ENCODE peak calls at places on chromosomes 12 and 14, in six cellular contexts. K, P, Z, Y, H and T are unnamed samples.

GRCh38 chr12:67937822-67938221 is 51.4 kb upstream of the IFNG-AS1 start:
- DNase-seq in K (no peak), P (no peak), Z (no peak), Y (no peak), H (no peak), T (no peak)

GRCh38 chr12:117114784-117115183 is 15.6 kb upstream of the TESC start:
- DNase-seq in K (no peak), P (no peak), Z (no peak), Y (no peak), H (no peak), T (no peak)

GRCh38 chr12:114673169-114673833 is 10.7 kb downstream of the TBX3 start:
- DNase-seq in K (peak), P (no peak), Z (no peak), Y (no peak), H (no peak), T (no peak)

GRCh38 chr12:116879509-116880212 is 1.6 kb downstream of the HRK start:
- DNase-seq in K (no peak), P (no peak), Z (no peak), Y (no peak), H (no peak), T (no peak)

GRCh38 chr12:127607146-127607725 is 659.7 kb upstream of the TMEM132C start:
- DNase-seq in K (no peak), P (no peak), Z (no peak), Y (no peak), H (no peak), T (no peak)

GRCh38 chr12:11693626-11694025 is 44.2 kb downstream of the ETV6 start:
- DNase-seq in K (no peak), P (no peak), Z (no peak), Y (no peak), H (no peak), T (no peak)

GRCh38 chr14:104204660-104205149 is 66.3 kb downstream of the KIF26A start:
- DNase-seq in K (no peak), P (no peak), Z (no peak), Y (no peak), H (no peak), T (no peak)

GRCh38 chr12:107903377-107904061 is 129.0 kb downstream of the ASCL4 start:
- DNase-seq in K (peak), P (peak), Z (peak), Y (no peak), H (no peak), T (peak)

GRCh38 chr14:36661506-36662257 is at the start of gene PAX9:
- DNase-seq in K (peak), P (no peak), Z (peak), Y (peak), H (peak), T (no peak)

GRCh38 chr12:56725723-56726102 is 614 bp upstream of the NACA start:
- DNase-seq in K (no peak), P (no peak), Z (no peak), Y (no peak), H (no peak), T (no peak)

GRCh38 chr12:5510251-5510805 is 78.4 kb downstream of the NTF3 start:
- DNase-seq in K (peak), P (no peak), Z (no peak), Y (no peak), H (no peak), T (no peak)

GRCh38 chr12:56158926-56159461 is 835 bp downstream of the MYL6 start:
- DNase-seq in K (peak), P (peak), Z (peak), Y (no peak), H (peak), T (no peak)

GRCh38 chr12:124620606-124621295 is 53.3 kb upstream of the NCOR2 start:
- DNase-seq in K (no peak), P (no peak), Z (no peak), Y (no peak), H (no peak), T (no peak)

GRCh38 chr12:43378448-43378847 is 173.6 kb downstream of the ADAMTS20 start:
- DNase-seq in K (no peak), P (no peak), Z (no peak), Y (no peak), H (no peak), T (no peak)

GRCh38 chr12:25052191-25053020 is 103.5 kb upstream of the BCAT1 start:
- DNase-seq in K (no peak), P (no peak), Z (no peak), Y (no peak), H (peak), T (no peak)

GRCh38 chr12:18719922-18720321 is 17.9 kb downstream of the PLCZ1 start:
- DNase-seq in K (no peak), P (no peak), Z (no peak), Y (no peak), H (no peak), T (no peak)

GRCh38 chr14:67704018-67704417 is 2.3 kb downstream of the RDH12 start:
- DNase-seq in K (no peak), P (no peak), Z (no peak), Y (no peak), H (no peak), T (no peak)

GRCh38 chr12:132349501-132350131 is 20.2 kb upstream of the GALNT9 start:
- DNase-seq in K (no peak), P (no peak), Z (no peak), Y (no peak), H (no peak), T (no peak)

GRCh38 chr14:33711761-33712160 is 239.1 kb downstream of the EGLN3 start:
- DNase-seq in K (no peak), P (no peak), Z (no peak), Y (no peak), H (no peak), T (no peak)

GRCh38 chr12:98275131-98275475 is 240.3 kb upstream of the TMPO start:
- DNase-seq in K (no peak), P (no peak), Z (no peak), Y (no peak), H (no peak), T (no peak)

GRCh38 chr12:55818886-55819285 is 1.0 kb downstream of the ORMDL2 start:
- DNase-seq in K (no peak), P (no peak), Z (no peak), Y (no peak), H (no peak), T (no peak)

GRCh38 chr14:81211844-81212243 is 8.9 kb downstream of the GTF2A1 start:
- DNase-seq in K (no peak), P (no peak), Z (no peak), Y (no peak), H (peak), T (no peak)

GRCh38 chr12:54038760-54039414 is 6.0 kb downstream of the HOXC5 start:
- DNase-seq in K (no peak), P (no peak), Z (no peak), Y (no peak), H (no peak), T (no peak)

GRCh38 chr12:12025799-12026386 is 44.8 kb upstream of the BCL2L14 start:
- DNase-seq in K (no peak), P (no peak), Z (no peak), Y (no peak), H (no peak), T (no peak)

GRCh38 chr14:79254069-79254775 is 957.1 kb downstream of the DIO2 start:
- DNase-seq in K (no peak), P (no peak), Z (no peak), Y (no peak), H (no peak), T (no peak)

GRCh38 chr12:24709201-24709600 is 239.7 kb downstream of the BCAT1 start:
- DNase-seq in K (no peak), P (no peak), Z (no peak), Y (no peak), H (no peak), T (no peak)

GRCh38 chr12:101172316-101172715 is 37.7 kb downstream of the SLC5A8 start:
- DNase-seq in K (no peak), P (no peak), Z (no peak), Y (no peak), H (peak), T (no peak)

GRCh38 chr12:79455314-79455713 is 235.4 kb downstream of the PAWR start:
- DNase-seq in K (no peak), P (no peak), Z (peak), Y (no peak), H (no peak), T (no peak)

GRCh38 chr12:121673013-121673441 is 3.6 kb upstream of the MORN3 start:
- DNase-seq in K (peak), P (no peak), Z (peak), Y (no peak), H (no peak), T (no peak)

GRCh38 chr14:42671636-42672035 is 1065.0 kb downstream of the LRFN5 start:
- DNase-seq in K (no peak), P (no peak), Z (no peak), Y (no peak), H (no peak), T (no peak)

GRCh38 chr14:92287987-92288386 is 35.0 kb upstream of the SLC24A4 start:
- DNase-seq in K (no peak), P (no peak), Z (no peak), Y (peak), H (no peak), T (peak)
- TF ChIP-seq POLR2A in K (no peak), P (no peak), Z (no peak), Y (no peak), H (no peak), T (no peak)

GRCh38 chr12:52032797-52033505 is 18.3 kb upstream of the NR4A1 start:
- DNase-seq in K (peak), P (peak), Z (peak), Y (peak), H (peak), T (peak)
- TF ChIP-seq POLR2A in K (peak), P (peak), Z (peak), Y (no peak), H (peak), T (no peak)

GRCh38 chr14:93994919-93995682 is 2.0 kb upstream of the CCDC197 start:
- DNase-seq in K (peak), P (no peak), Z (no peak), Y (no peak), H (no peak), T (peak)
- TF ChIP-seq POLR2A in K (no peak), P (no peak), Z (no peak), Y (no peak), H (no peak), T (no peak)

GRCh38 chr14:23112359-23113178 is 6.5 kb downstream of the CEBPE start:
- DNase-seq in K (no peak), P (no peak), Z (no peak), Y (no peak), H (no peak), T (no peak)
- TF ChIP-seq POLR2A in K (no peak), P (no peak), Z (no peak), Y (no peak), H (no peak), T (no peak)

GRCh38 chr14:62179367-62180018 is 417.3 kb downstream of the SNAPC1 start:
- DNase-seq in K (peak), P (no peak), Z (peak), Y (peak), H (peak), T (peak)
- TF ChIP-seq POLR2A in K (no peak), P (no peak), Z (no peak), Y (no peak), H (no peak), T (no peak)

DNA sequence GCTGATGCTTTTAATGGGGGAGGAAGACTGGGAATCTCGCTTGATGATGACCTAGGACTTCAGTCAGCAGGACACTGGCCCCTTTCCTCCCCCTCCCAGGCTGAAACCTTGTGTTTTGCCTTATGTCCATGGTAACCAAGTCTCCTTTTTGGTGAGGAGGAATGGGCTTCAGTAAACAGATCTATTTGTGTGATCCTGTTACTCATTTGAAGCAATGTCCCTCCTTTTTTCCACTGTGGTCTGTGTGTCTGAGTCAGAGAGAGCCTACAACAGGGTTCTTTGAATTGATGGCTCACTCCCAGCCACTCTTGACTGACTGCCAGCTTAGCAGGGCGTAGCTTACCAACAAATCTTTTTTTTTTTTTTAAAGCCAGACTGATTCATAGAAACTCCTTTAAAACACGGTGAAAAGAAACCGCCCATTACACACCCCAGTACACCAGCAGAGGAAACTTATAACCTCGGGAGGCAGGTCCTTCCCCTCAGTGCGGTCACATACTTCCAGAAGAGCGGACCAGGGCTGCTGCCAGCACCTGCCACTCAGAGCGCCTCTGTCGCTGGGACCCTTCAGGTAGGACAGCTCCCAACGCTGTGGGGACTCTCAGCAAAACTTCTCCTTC is at the start of gene EMP1:
- DNase-seq in K (peak), P (peak), Z (peak), Y (peak), H (peak), T (peak)
- TF ChIP-seq POLR2A in K (peak), P (peak), Z (peak), Y (no peak), H (no peak), T (peak)

GRCh38 chr14:69152944-69153847 is at the start of gene DCAF5:
- DNase-seq in K (peak), P (peak), Z (peak), Y (peak), H (peak), T (peak)
- TF ChIP-seq POLR2A in K (no peak), P (peak), Z (no peak), Y (peak), H (no peak), T (peak)

GRCh38 chr14:73723799-73724621 is 9.8 kb upstream of the PNMA1 start:
- DNase-seq in K (peak), P (no peak), Z (peak), Y (no peak), H (no peak), T (peak)
- TF ChIP-seq POLR2A in K (no peak), P (no peak), Z (no peak), Y (no peak), H (no peak), T (no peak)